ENCODE peak calls at places on chromosomes 5 and 9, in four cellular contexts. Z, W, K and A are unnamed samples. For H3K27me3, the result is how much of the 10 kb centered on the place peaks cover.

GRCh38 chr9:134568116-134568515 is 73.5 kb upstream of the COL5A1 start:
- DNase-seq in Z (no peak), K (no peak), W (no peak), A (no peak)

GRCh38 chr9:115182264-115182663 is 64.3 kb upstream of the TNC start:
- DNase-seq in K (no peak), Z (no peak), W (no peak), A (no peak)

GRCh38 chr5:90022711-90023053 is 386.9 kb downstream of the CETN3 start:
- DNase-seq in W (no peak), K (no peak), Z (no peak), A (no peak)

GRCh38 chr9:12719431-12719830 is 26.2 kb downstream of the TYRP1 start:
- DNase-seq in K (peak), W (no peak), Z (no peak), A (no peak)

GRCh38 chr5:141420855-141421488 is at the start of gene PCDHGA11:
- DNase-seq in W (no peak), K (no peak), Z (peak), A (peak)

GRCh38 chr5:122264610-122265009 is 47.4 kb upstream of the SNCAIP start:
- DNase-seq in K (no peak), W (no peak), Z (no peak), A (no peak)

GRCh38 chr5:72523960-72524582 is 16.9 kb upstream of the ZNF366 start:
- DNase-seq in Z (no peak), W (no peak), K (peak), A (no peak)

GRCh38 chr9:123418506-123418905 is 62.5 kb downstream of the CRB2 start:
- DNase-seq in W (no peak), Z (no peak), K (no peak), A (no peak)

GRCh38 chr5:141668601-141669265 is 13.3 kb downstream of the ARAP3 start:
- DNase-seq in K (no peak), W (no peak), Z (no peak), A (no peak)

GRCh38 chr5:150516011-150516410 is 8.1 kb downstream of the NDST1 start:
- DNase-seq in Z (no peak), K (peak), W (peak), A (no peak)

GRCh38 chr9:89022071-89022721 is 30.9 kb downstream of the S1PR3 start:
- DNase-seq in Z (no peak), W (no peak), K (no peak), A (no peak)

GRCh38 chr5:27080147-27080546 is 41.8 kb upstream of the CDH9 start:
- DNase-seq in Z (no peak), W (no peak), K (no peak), A (no peak)

GRCh38 chr9:133387680-133388079 is 11.5 kb downstream of the STKLD1 start:
- DNase-seq in W (no peak), K (peak), Z (no peak), A (no peak)

GRCh38 chr5:151571270-151572173 is 19.6 kb downstream of the FAT2 start:
- DNase-seq in K (no peak), Z (no peak), W (no peak), A (no peak)

GRCh38 chr5:151570058-151570457 is 21.1 kb downstream of the FAT2 start:
- DNase-seq in Z (no peak), K (no peak), W (no peak), A (no peak)

GRCh38 chr5:151569132-151570046 is 21.7 kb downstream of the FAT2 start:
- DNase-seq in W (no peak), K (no peak), Z (no peak), A (no peak)

GRCh38 chr5:151572657-151573368 is 18.3 kb downstream of the FAT2 start:
- DNase-seq in W (no peak), K (no peak), Z (no peak), A (no peak)

DNA sequence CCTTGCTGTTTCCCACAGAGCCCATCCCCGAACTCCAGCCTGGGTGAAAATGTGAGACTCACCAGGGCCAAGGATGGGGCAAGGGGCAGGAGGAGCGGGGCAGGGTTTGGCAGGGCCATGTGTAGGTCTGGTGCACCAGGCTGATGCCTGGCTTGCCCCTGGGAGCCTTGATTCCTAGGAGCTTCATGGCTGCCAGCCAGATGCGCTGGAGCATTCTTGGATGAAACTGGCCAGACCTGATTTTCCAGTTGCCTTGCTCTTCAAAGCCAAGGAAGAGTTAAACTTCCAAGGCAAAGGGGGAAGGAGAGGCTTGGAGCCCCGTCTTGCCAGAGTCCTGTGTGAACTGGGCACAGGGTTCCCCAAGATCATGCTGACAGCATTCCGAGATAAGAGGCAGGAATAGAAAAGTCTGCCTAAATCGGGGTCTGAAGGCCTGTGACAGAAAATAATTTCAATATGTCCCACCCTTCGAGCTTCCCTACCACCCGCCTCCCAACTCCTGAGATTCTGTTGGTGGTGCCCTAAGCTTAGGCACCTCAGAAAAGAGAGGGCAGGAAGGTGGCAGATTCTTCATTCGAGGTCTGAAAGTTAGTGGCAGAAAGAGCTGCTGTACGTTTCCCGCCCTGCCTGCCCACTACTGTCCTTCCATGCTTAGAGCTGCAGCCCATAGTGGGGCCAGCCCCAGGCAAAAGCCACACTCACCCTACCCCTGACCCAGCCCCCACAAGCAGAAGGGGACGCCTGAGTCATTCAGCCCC is 20.4 kb downstream of the FAT2 start:
- DNase-seq in W (no peak), Z (no peak), K (no peak), A (no peak)
- H3K27me3 ChIP-seq in W (under half), Z (under half), K (under half), A (under half)

GRCh38 chr9:75889977-75890540 is 414 bp upstream of the PCSK5 start:
- DNase-seq in K (no peak), Z (no peak), W (peak), A (no peak)

GRCh38 chr9:75890541-75891276 is at the start of gene PCSK5:
- DNase-seq in K (peak), Z (peak), W (peak), A (peak)

GRCh38 chr9:75893096-75893495 is 2.6 kb downstream of the PCSK5 start:
- DNase-seq in W (no peak), Z (no peak), K (no peak), A (no peak)

GRCh38 chr9:75892168-75892901 is 1.9 kb downstream of the PCSK5 start:
- DNase-seq in W (peak), Z (peak), K (no peak), A (no peak)

GRCh38 chr9:75891277-75892167 is 1.0 kb downstream of the PCSK5 start:
- DNase-seq in Z (peak), W (peak), K (no peak), A (no peak)
- H3K27ac ChIP-seq in Z (no peak), W (peak), K (no peak), A (no peak)

DNA sequence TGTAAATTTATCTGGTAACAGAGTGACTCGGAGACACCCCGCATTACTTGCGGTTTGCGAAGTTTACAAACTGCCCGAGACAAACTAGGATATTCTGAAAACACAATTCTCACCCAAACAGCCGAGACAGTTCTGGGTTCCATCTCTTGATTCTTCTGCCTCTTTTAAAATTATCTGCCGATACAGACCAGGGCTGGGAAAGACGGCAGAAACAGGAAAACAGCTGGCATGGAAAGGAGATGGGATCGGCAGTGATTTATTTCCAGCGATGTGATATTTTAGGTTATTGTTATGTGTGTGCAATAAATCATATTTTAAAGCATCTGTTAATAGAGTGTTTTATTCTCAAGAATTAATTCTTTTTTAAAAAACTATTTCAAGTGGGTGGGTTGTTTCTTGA is 93.3 kb upstream of the LMX1B start:
- DNase-seq in W (no peak), K (no peak), Z (no peak), A (no peak)
- H3K27me3 ChIP-seq in W (half or more), K (under half), Z (under half), A (under half)

DNA sequence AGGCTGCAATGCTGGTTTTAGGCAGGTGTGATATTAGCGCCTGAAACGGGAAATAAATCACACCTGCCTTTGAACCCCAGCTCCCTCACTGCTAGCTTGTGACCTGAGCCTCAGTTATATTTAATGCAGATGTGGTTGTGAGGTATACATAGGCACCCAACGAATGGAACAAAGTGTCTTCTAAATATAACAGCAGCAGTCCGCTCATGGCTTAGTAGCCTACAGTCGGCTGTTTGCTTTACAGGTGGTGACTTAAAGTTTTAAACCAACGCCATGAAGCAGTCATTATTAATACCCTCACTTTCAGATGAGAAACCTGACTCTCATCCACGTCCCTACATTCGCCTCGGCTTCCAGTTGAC is 622 bp downstream of the ZNF782 start:
- DNase-seq in Z (peak), W (no peak), K (no peak), A (peak)
- H3K27ac ChIP-seq in Z (peak), W (peak), K (peak), A (peak)

DNA sequence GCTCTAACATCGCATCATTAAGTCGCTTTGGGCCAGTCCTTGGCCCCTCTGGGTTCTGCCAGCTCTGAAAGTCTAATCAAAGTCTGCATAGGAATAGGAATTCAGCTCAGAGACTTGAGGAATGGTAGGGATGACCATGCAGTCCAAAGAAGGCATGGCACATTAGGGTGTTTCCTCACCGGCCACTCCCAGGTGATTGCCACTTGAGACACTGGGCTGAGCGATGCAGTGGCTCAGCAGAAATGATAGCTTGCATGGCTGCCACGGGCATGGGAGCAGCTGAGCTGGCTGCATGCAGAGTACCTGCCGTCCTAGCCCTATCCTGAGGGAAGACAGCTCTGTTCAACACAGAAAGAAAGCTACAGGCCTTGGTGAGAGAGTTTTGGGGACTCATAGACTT is 28.8 kb downstream of the AFAP1L1 start:
- DNase-seq in K (no peak), W (no peak), Z (no peak), A (no peak)
- H3K27me3 ChIP-seq in K (under half), W (under half), Z (under half), A (under half)

DNA sequence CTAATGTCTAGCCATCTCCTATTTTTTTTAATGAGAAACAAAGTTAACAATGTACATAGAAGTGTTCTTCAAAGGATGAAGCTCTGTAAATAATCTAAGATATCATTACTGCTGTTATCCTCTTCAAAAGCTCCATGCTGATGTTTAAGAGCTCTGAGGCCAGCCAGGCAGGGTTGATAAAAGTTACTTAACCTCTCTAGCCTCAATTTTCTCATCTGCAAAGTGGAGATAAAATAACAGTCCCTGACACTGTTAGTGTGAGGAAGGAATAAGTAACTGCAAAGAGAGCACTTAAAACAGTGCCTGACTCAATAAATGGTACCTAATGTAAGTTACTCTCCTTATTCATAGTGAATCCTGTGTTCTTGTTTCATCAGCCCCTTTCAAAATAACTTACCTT is 60.1 kb downstream of the LHFPL2 start:
- DNase-seq in Z (no peak), W (no peak), K (no peak), A (no peak)
- H3K27ac ChIP-seq in Z (no peak), W (peak), K (no peak), A (no peak)

GRCh38 chr5:55188656-55189380 is 15.8 kb upstream of the CDC20B start:
- DNase-seq in K (no peak), Z (no peak), W (no peak), A (no peak)
- H3K27me3 ChIP-seq in K (under half), Z (under half), W (half or more), A (under half)